ENCODE peak calls at places on chromosomes 4 and X, in four cellular contexts. Z is GM20000; J is SK-N-MC; O is activated CD4-positive, CD25-positive, alpha-beta regulatory T cell. G is an unnamed sample.

GRCh38 chr4:85756938-85757337 is 282.0 kb downstream of the ARHGAP24 start:
- DNase-seq in Z (peak), J (no peak), O (no peak), G (no peak)

GRCh38 chr4:8493484-8493883 is 52.9 kb downstream of the TRMT44 start:
- DNase-seq in J (no peak), Z (no peak), O (no peak), G (no peak)

GRCh38 chr4:175034986-175035705 is 117.0 kb downstream of the ADAM29 start:
- DNase-seq in O (no peak), Z (no peak), J (no peak), G (no peak)

GRCh38 chrX:111519215-111519614 is 7.8 kb downstream of the SERTM2 start:
- DNase-seq in O (no peak), J (peak), Z (no peak), G (peak)

GRCh38 chr4:128393111-128393704 is 105.6 kb upstream of the PGRMC2 start:
- DNase-seq in Z (peak), J (peak), O (no peak), G (no peak)

GRCh38 chr4:182074842-182075241 is 168.4 kb upstream of the TENM3 start:
- DNase-seq in Z (no peak), O (no peak), J (no peak), G (no peak)

GRCh38 chrX:64206556-64207162 is 1.2 kb upstream of the AMER1 start:
- DNase-seq in O (no peak), Z (no peak), J (no peak), G (peak)

GRCh38 chrX:71366674-71367256 is 608 bp downstream of the TAF1 start:
- DNase-seq in Z (peak), J (no peak), O (peak), G (peak)

GRCh38 chr4:113122066-113122465 is 72.6 kb downstream of the ANK2 start:
- DNase-seq in J (no peak), O (no peak), Z (no peak), G (no peak)

GRCh38 chrX:32448320-32448719 is 763.0 kb downstream of the DMD start:
- DNase-seq in J (no peak), O (no peak), Z (peak), G (no peak)

GRCh38 chrX:23505531-23506303 is 161.6 kb upstream of the PRDX4 start:
- DNase-seq in O (no peak), J (no peak), Z (no peak), G (peak)

GRCh38 chr4:120561648-120562047 is 360.9 kb downstream of the PRDM5 start:
- DNase-seq in O (no peak), J (no peak), Z (no peak), G (no peak)

GRCh38 chr4:147842573-147842972 is 110.7 kb downstream of the ARHGAP10 start:
- DNase-seq in J (peak), O (no peak), Z (no peak), G (no peak)

GRCh38 chr4:85291226-85291625 is 183.7 kb upstream of the ARHGAP24 start:
- DNase-seq in Z (no peak), O (no peak), J (no peak), G (no peak)

GRCh38 chrX:25001808-25002657 is 13.7 kb downstream of the ARX start:
- DNase-seq in O (no peak), J (no peak), Z (no peak), G (no peak)

GRCh38 chr4:65580551-65580950 is 89.7 kb downstream of the EPHA5 start:
- DNase-seq in Z (no peak), J (no peak), O (no peak), G (no peak)

GRCh38 chr4:101019941-101020401 is 327.4 kb downstream of the PPP3CA start:
- DNase-seq in J (no peak), O (no peak), Z (no peak), G (peak)

GRCh38 chr4:15868816-15869413 is 69.6 kb downstream of the FGFBP1 start:
- DNase-seq in O (no peak), J (no peak), Z (no peak), G (no peak)

G was measured in HAP-1.